ENCODE peak calls at places on chromosome 2, in nine cellular contexts. W is GM23248; M is GM04503; D is fibroblast of lung; F is transverse colon; C is HS-5; J is HS-27A; U is stimulated activated CD4-positive, alpha-beta T cell treated with anti-CD3 and anti-CD28 coated beads, Interleukin-4, amount 100 ng/mL, for 24 hours; H is glutamatergic neuron. P is an unnamed sample.

GRCh38 chr2:235230809-235231601 is 262.8 kb upstream of the AGAP1 start:
- DNase-seq in H (no peak), D (peak; percentile 30), M (peak; percentile 39), F (no peak), U (no peak), W (peak; percentile 76), J (no peak), C (no peak), P (no peak)

GRCh38 chr2:64324746-64325410 is 129.1 kb upstream of the LGALSL start:
- DNase-seq in H (no peak), C (no peak), W (no peak), F (no peak), D (no peak), U (no peak), J (no peak), M (no peak), P (no peak)

GRCh38 chr2:239381709-239382134 is 19.1 kb downstream of the HDAC4 start:
- DNase-seq in H (peak; percentile 28), C (no peak), J (no peak), U (peak; percentile 38), F (no peak), D (no peak), W (no peak), M (no peak), P (peak; percentile 48)

GRCh38 chr2:127652786-127653357 is 6.9 kb downstream of the GPR17 start:
- DNase-seq in W (no peak), C (no peak), J (no peak), M (no peak), D (no peak), H (no peak), U (no peak), F (no peak), P (no peak)

GRCh38 chr2:187117483-187117882 is 268.5 kb upstream of the ZSWIM2 start:
- DNase-seq in U (no peak), H (no peak), W (peak; percentile 3), M (no peak), C (no peak), D (peak; percentile 3), F (no peak), J (no peak), P (no peak)

GRCh38 chr2:233976690-233977294 is 59.6 kb downstream of the TRPM8 start:
- DNase-seq in H (no peak), F (no peak), D (peak; percentile 76), W (peak; percentile 75), C (peak; percentile 68), J (no peak), M (no peak), U (peak; percentile 15), P (no peak)

GRCh38 chr2:214203199-214203598 is 207.7 kb upstream of the VWC2L start:
- DNase-seq in C (no peak), U (no peak), J (no peak), D (peak; percentile 39), M (no peak), H (no peak), F (no peak), W (peak; percentile 5), P (no peak)

GRCh38 chr2:113861740-113862139 is 28.1 kb upstream of the ACTR3 start:
- DNase-seq in M (no peak), U (no peak), H (no peak), J (no peak), D (no peak), W (no peak), F (no peak), C (no peak), P (no peak)

GRCh38 chr2:2660789-2661355 is 329.8 kb upstream of the MYT1L start:
- DNase-seq in M (no peak), D (no peak), U (no peak), J (no peak), C (no peak), F (no peak), H (no peak), W (no peak), P (no peak)

GRCh38 chr2:85564144-85564563 is 2.9 kb upstream of the GGCX start:
- DNase-seq in H (no peak), J (no peak), C (no peak), W (no peak), M (no peak), D (no peak), F (no peak), U (no peak), P (no peak)

GRCh38 chr2:188132385-188132784 is 159.3 kb upstream of the GULP1 start:
- DNase-seq in F (no peak), M (no peak), C (no peak), U (no peak), D (no peak), H (no peak), W (no peak), J (no peak), P (no peak)

GRCh38 chr2:241849616-241850543 is 8.8 kb downstream of the PDCD1 start:
- DNase-seq in U (no peak), J (no peak), D (no peak), W (no peak), H (no peak), C (no peak), M (no peak), F (no peak), P (no peak)

GRCh38 chr2:8676191-8676914 is 5.5 kb upstream of the ID2 start:
- DNase-seq in J (no peak), D (peak; percentile 87), M (no peak), U (no peak), H (peak; percentile 33), C (no peak), F (peak; percentile 79), W (peak; percentile 97), P (no peak)

GRCh38 chr2:120441744-120442471 is 96.0 kb downstream of the INHBB start:
- DNase-seq in H (peak; percentile 59), C (no peak), J (no peak), U (no peak), M (no peak), D (peak; percentile 48), F (peak; percentile 46), W (peak; percentile 68), P (no peak)

GRCh38 chr2:178530625-178531142 is 50.4 kb downstream of the PLEKHA3 start:
- DNase-seq in U (peak; percentile 48), F (no peak), W (peak; percentile 21), M (no peak), D (no peak), J (no peak), H (no peak), C (no peak), P (peak; percentile 82)

GRCh38 chr2:12856934-12857660 is 140.4 kb downstream of the TRIB2 start:
- DNase-seq in J (peak; percentile 97), F (no peak), U (no peak), H (no peak), M (peak; percentile 65), W (peak; percentile 86), D (peak; percentile 95), C (peak; percentile 84), P (peak; percentile 37)

P was measured in T-helper 2 cell treated with Interferon-gamma antibody and Interleukin-4, amounts not matched to agents 5 μg/mL and 100 μg/mL, for 36 hours.